ENCODE peak calls at places on chromosomes 16 and 17, in four cellular contexts. One of them, this sample, is unnamed.

GRCh38 chr17:77794846-77795245 is 163.7 kb upstream of the TNRC6C start:
- DNase-seq in GM12864: no peak
- DNase-seq in ecto neural progenitor cell: no peak
- DNase-seq in activated T-helper 1 cell treated with Interleukin-2 at 50 U/mL for 16 hours: no peak
- DNase-seq in this sample: no peak

GRCh38 chr17:49022391-49022941 is 25.3 kb downstream of the IGF2BP1 start:
- DNase-seq in GM12864: no peak
- DNase-seq in ecto neural progenitor cell: peak; percentile 93
- DNase-seq in activated T-helper 1 cell treated with Interleukin-2 at 50 U/mL for 16 hours: no peak
- DNase-seq in this sample: no peak

GRCh38 chr17:62807812-62808575 is at the start of gene MARCHF10:
- DNase-seq in GM12864: no peak
- DNase-seq in ecto neural progenitor cell: peak; percentile 88
- DNase-seq in activated T-helper 1 cell treated with Interleukin-2 at 50 U/mL for 16 hours: no peak
- DNase-seq in this sample: no peak

GRCh38 chr17:37392024-37392590 is 14.5 kb downstream of the ACACA start:
- DNase-seq in GM12864: peak; percentile 21
- DNase-seq in ecto neural progenitor cell: no peak
- DNase-seq in activated T-helper 1 cell treated with Interleukin-2 at 50 U/mL for 16 hours: no peak
- DNase-seq in this sample: no peak

GRCh38 chr17:62179525-62180161 is 114.6 kb upstream of the MED13 start:
- DNase-seq in GM12864: no peak
- DNase-seq in ecto neural progenitor cell: no peak
- DNase-seq in activated T-helper 1 cell treated with Interleukin-2 at 50 U/mL for 16 hours: no peak
- DNase-seq in this sample: no peak

GRCh38 chr16:31568577-31569359 is 41.1 kb downstream of the AHSP start:
- DNase-seq in GM12864: no peak
- DNase-seq in ecto neural progenitor cell: no peak
- DNase-seq in activated T-helper 1 cell treated with Interleukin-2 at 50 U/mL for 16 hours: no peak
- DNase-seq in this sample: no peak

GRCh38 chr17:70081885-70082284 is 6.9 kb downstream of the KCNJ16 start:
- DNase-seq in GM12864: no peak
- DNase-seq in ecto neural progenitor cell: no peak
- DNase-seq in activated T-helper 1 cell treated with Interleukin-2 at 50 U/mL for 16 hours: no peak
- DNase-seq in this sample: no peak

GRCh38 chr17:69567130-69567529 is 152.6 kb downstream of the MAP2K6 start:
- DNase-seq in GM12864: no peak
- DNase-seq in ecto neural progenitor cell: no peak
- DNase-seq in activated T-helper 1 cell treated with Interleukin-2 at 50 U/mL for 16 hours: no peak
- DNase-seq in this sample: no peak

GRCh38 chr17:78075545-78075944 is 53.0 kb downstream of the TMC6 start:
- DNase-seq in GM12864: no peak
- DNase-seq in ecto neural progenitor cell: no peak
- DNase-seq in activated T-helper 1 cell treated with Interleukin-2 at 50 U/mL for 16 hours: no peak
- DNase-seq in this sample: no peak

GRCh38 chr17:78172284-78173024 is 4.1 kb downstream of the SYNGR2 start:
- DNase-seq in GM12864: no peak
- DNase-seq in ecto neural progenitor cell: no peak
- DNase-seq in activated T-helper 1 cell treated with Interleukin-2 at 50 U/mL for 16 hours: no peak
- DNase-seq in this sample: no peak

GRCh38 chr16:89615596-89616090 is 2.2 kb downstream of the DPEP1 start:
- DNase-seq in GM12864: no peak
- DNase-seq in ecto neural progenitor cell: peak; percentile 84
- DNase-seq in activated T-helper 1 cell treated with Interleukin-2 at 50 U/mL for 16 hours: no peak
- DNase-seq in this sample: no peak

GRCh38 chr16:29664133-29664912 is 1.3 kb downstream of the SPN start:
- DNase-seq in GM12864: no peak
- DNase-seq in ecto neural progenitor cell: no peak
- DNase-seq in activated T-helper 1 cell treated with Interleukin-2 at 50 U/mL for 16 hours: no peak
- DNase-seq in this sample: peak; percentile 24

GRCh38 chr16:83005653-83006160 is 378.9 kb downstream of the CDH13 start:
- DNase-seq in GM12864: no peak
- DNase-seq in ecto neural progenitor cell: no peak
- DNase-seq in activated T-helper 1 cell treated with Interleukin-2 at 50 U/mL for 16 hours: no peak
- DNase-seq in this sample: no peak

GRCh38 chr16:49858200-49859129 is 2.6 kb upstream of the ZNF423 start:
- DNase-seq in GM12864: no peak
- DNase-seq in ecto neural progenitor cell: peak; percentile 79
- DNase-seq in activated T-helper 1 cell treated with Interleukin-2 at 50 U/mL for 16 hours: no peak
- DNase-seq in this sample: no peak

GRCh38 chr16:31093132-31093703 is 1.4 kb downstream of the VKORC1 start:
- DNase-seq in GM12864: no peak
- DNase-seq in ecto neural progenitor cell: peak; percentile 75
- DNase-seq in activated T-helper 1 cell treated with Interleukin-2 at 50 U/mL for 16 hours: no peak
- DNase-seq in this sample: no peak

GRCh38 chr16:82612263-82612662 is 14.5 kb upstream of the CDH13 start:
- DNase-seq in GM12864: no peak
- DNase-seq in ecto neural progenitor cell: no peak
- DNase-seq in activated T-helper 1 cell treated with Interleukin-2 at 50 U/mL for 16 hours: no peak
- DNase-seq in this sample: no peak

GRCh38 chr17:48022906-48023305 is 14.7 kb downstream of the COPZ2 start:
- DNase-seq in GM12864: no peak
- DNase-seq in ecto neural progenitor cell: no peak
- DNase-seq in activated T-helper 1 cell treated with Interleukin-2 at 50 U/mL for 16 hours: no peak
- DNase-seq in this sample: no peak

GRCh38 chr17:10177921-10178788 is 20.3 kb downstream of the GAS7 start:
- DNase-seq in GM12864: no peak
- DNase-seq in ecto neural progenitor cell: no peak
- DNase-seq in activated T-helper 1 cell treated with Interleukin-2 at 50 U/mL for 16 hours: no peak
- DNase-seq in this sample: no peak

GRCh38 chr17:40854175-40854814 is 12.7 kb downstream of the KRT12 start:
- DNase-seq in GM12864: no peak
- DNase-seq in ecto neural progenitor cell: no peak
- DNase-seq in activated T-helper 1 cell treated with Interleukin-2 at 50 U/mL for 16 hours: no peak
- DNase-seq in this sample: no peak

GRCh38 chr17:879546-879945 is 97.4 kb downstream of the MRM3 start:
- DNase-seq in GM12864: peak; percentile 30
- DNase-seq in ecto neural progenitor cell: peak; percentile 87
- DNase-seq in activated T-helper 1 cell treated with Interleukin-2 at 50 U/mL for 16 hours: peak; percentile 39
- DNase-seq in this sample: peak; percentile 43

GRCh38 chr17:1040216-1040600 is 43.3 kb downstream of the TIMM22 start:
- DNase-seq in GM12864: no peak
- DNase-seq in ecto neural progenitor cell: no peak
- DNase-seq in activated T-helper 1 cell treated with Interleukin-2 at 50 U/mL for 16 hours: no peak
- DNase-seq in this sample: no peak

This sample was measured in effector memory CD4-positive, alpha-beta T cell.